ENCODE peak calls at places on chromosomes 2 and 18, in eight cellular contexts. Z, H, K, N, U, F, D and S are unnamed samples.

GRCh38 chr2:88128654-88129312 is 921 bp upstream of the FABP1 start:
- DNase-seq in H (no peak), F (no peak), Z (no peak), K (no peak), D (no peak), N (no peak), U (no peak), S (no peak)

GRCh38 chr2:210086292-210086691 is 83.9 kb downstream of the RPE start:
- DNase-seq in K (no peak), F (no peak), U (no peak), Z (no peak), H (no peak), N (no peak), D (no peak), S (no peak)

GRCh38 chr2:236449167-236449586 is 120.4 kb upstream of the ACKR3 start:
- DNase-seq in Z (no peak), U (no peak), H (no peak), N (no peak), F (no peak), K (no peak), D (no peak), S (no peak)

GRCh38 chr2:138780451-138780880 is 276 bp upstream of the NXPH2 start:
- DNase-seq in N (no peak), H (no peak), U (no peak), K (no peak), Z (no peak), D (no peak), F (no peak), S (no peak)

GRCh38 chr2:173571021-173571821 is 216.5 kb downstream of the CDCA7 start:
- DNase-seq in F (no peak), K (no peak), U (no peak), Z (peak), N (peak), H (no peak), D (no peak), S (no peak)

GRCh38 chr18:59865241-59865986 is 34.4 kb upstream of the PMAIP1 start:
- DNase-seq in H (no peak), Z (no peak), N (no peak), U (no peak), F (no peak), D (no peak), K (no peak), S (no peak)

GRCh38 chr2:164737612-164738081 is 104.0 kb downstream of the COBLL1 start:
- DNase-seq in Z (peak), H (no peak), K (no peak), U (no peak), N (peak), F (peak), D (no peak), S (no peak)

GRCh38 chr2:37588316-37588777 is 83.1 kb downstream of the CDC42EP3 start:
- DNase-seq in F (no peak), K (no peak), Z (peak), N (peak), D (no peak), H (no peak), U (no peak), S (no peak)

GRCh38 chr2:66571873-66572272 is 136.9 kb downstream of the MEIS1 start:
- DNase-seq in K (no peak), D (no peak), Z (no peak), U (no peak), F (no peak), N (peak), H (no peak), S (no peak)

GRCh38 chr2:216698895-216699294 is 3.5 kb upstream of the IGFBP5 start:
- DNase-seq in K (no peak), U (no peak), F (no peak), D (no peak), N (peak), Z (peak), H (no peak), S (no peak)

GRCh38 chr18:35577045-35577848 is 4.3 kb upstream of the GALNT1 start:
- DNase-seq in U (no peak), H (no peak), Z (no peak), F (no peak), K (peak), N (no peak), D (no peak), S (no peak)

GRCh38 chr2:176845718-176846117 is 366.9 kb upstream of the HNRNPA3 start:
- DNase-seq in F (no peak), Z (no peak), K (no peak), D (no peak), N (no peak), H (no peak), U (no peak), S (no peak)

GRCh38 chr18:70454705-70455322 is 166.0 kb downstream of the SOCS6 start:
- DNase-seq in H (peak), U (peak), F (no peak), K (no peak), D (no peak), N (peak), Z (peak), S (no peak)

GRCh38 chr2:14861201-14861600 is 228.7 kb downstream of the LRATD1 start:
- DNase-seq in D (no peak), F (no peak), K (no peak), H (no peak), N (no peak), Z (no peak), U (no peak), S (no peak)

GRCh38 chr2:101418704-101419663 is 31.7 kb upstream of the CREG2 start:
- DNase-seq in Z (peak), N (peak), K (peak), U (peak), F (no peak), H (peak), D (peak), S (no peak)

GRCh38 chr2:172404824-172405223 is 22.6 kb upstream of the ITGA6 start:
- DNase-seq in Z (peak), U (no peak), K (no peak), N (no peak), F (no peak), D (no peak), H (no peak), S (no peak)

GRCh38 chr18:8045890-8046289 is 478.8 kb downstream of the PTPRM start:
- DNase-seq in K (no peak), F (no peak), U (no peak), D (no peak), Z (no peak), N (no peak), H (no peak), S (no peak)

GRCh38 chr2:53987336-53987921 is 16.6 kb upstream of the PSME4 start:
- DNase-seq in K (no peak), Z (peak), N (no peak), D (no peak), H (no peak), U (no peak), F (no peak), S (no peak)

GRCh38 chr18:23553887-23554286 is 32.4 kb downstream of the NPC1 start:
- DNase-seq in H (no peak), D (no peak), U (no peak), N (peak), K (no peak), Z (no peak), F (no peak), S (no peak)

GRCh38 chr2:169141713-169142352 is 72.5 kb downstream of the DHRS9 start:
- DNase-seq in H (peak), K (peak), F (no peak), D (peak), Z (peak), N (peak), U (peak), S (no peak)

GRCh38 chr2:162038676-162039075 is 35.3 kb downstream of the DPP4 start:
- DNase-seq in D (no peak), K (no peak), H (no peak), Z (no peak), N (no peak), U (no peak), F (no peak), S (no peak)

GRCh38 chr2:207015901-207016300 is 76.6 kb downstream of the CPO start:
- DNase-seq in D (no peak), Z (peak), K (no peak), H (no peak), N (no peak), F (no peak), U (no peak), S (no peak)

GRCh38 chr2:239363946-239364637 is 36.7 kb downstream of the HDAC4 start:
- DNase-seq in F (no peak), D (peak), Z (no peak), N (no peak), U (peak), K (no peak), H (peak), S (no peak)

GRCh38 chr18:32469691-32470131 is 971 bp downstream of the GAREM1 start:
- DNase-seq in U (no peak), K (no peak), F (no peak), D (no peak), N (peak), H (no peak), Z (peak), S (no peak)

GRCh38 chr2:172464340-172465129 is 37.1 kb downstream of the ITGA6 start:
- DNase-seq in F (no peak), K (no peak), H (no peak), N (no peak), U (no peak), D (no peak), Z (no peak), S (no peak)

GRCh38 chr2:149401007-149401406 is 70.6 kb downstream of the LYPD6 start:
- DNase-seq in Z (peak), N (no peak), D (no peak), K (no peak), H (no peak), U (no peak), F (no peak), S (no peak)

GRCh38 chr2:24022324-24022974 is 12.6 kb downstream of the MFSD2B start:
- DNase-seq in U (no peak), Z (no peak), K (no peak), F (no peak), D (no peak), H (no peak), N (no peak), S (no peak)

GRCh38 chr18:27996792-27997191 is 180.1 kb downstream of the CDH2 start:
- DNase-seq in K (no peak), U (no peak), H (no peak), D (no peak), N (no peak), Z (peak), F (no peak), S (no peak)

GRCh38 chr2:217361491-217361890 is 501.6 kb upstream of the TNP1 start:
- DNase-seq in D (no peak), U (no peak), H (no peak), N (no peak), F (no peak), K (no peak), Z (no peak), S (no peak)

GRCh38 chr18:46419391-46420141 is 237.5 kb downstream of the LOXHD1 start:
- DNase-seq in D (no peak), Z (no peak), N (no peak), K (no peak), F (no peak), U (no peak), H (no peak), S (no peak)

GRCh38 chr18:48910972-48911545 is 39.7 kb downstream of the SMAD7 start:
- DNase-seq in U (no peak), H (no peak), D (no peak), F (no peak), Z (no peak), K (no peak), N (no peak), S (no peak)

GRCh38 chr2:165833156-165833555 is 39.1 kb upstream of the GALNT3 start:
- DNase-seq in D (no peak), N (no peak), Z (peak), H (no peak), K (no peak), F (no peak), U (no peak), S (no peak)

GRCh38 chr2:233242231-233242917 is 9.1 kb upstream of the ATG16L1 start:
- DNase-seq in F (no peak), N (no peak), U (no peak), D (no peak), Z (no peak), K (no peak), H (no peak), S (no peak)